ENCODE peak calls at places on chromosome 4, in seven cellular contexts. F is left lung; M is uterus; C is KG1; K is activated CD4-positive, alpha-beta T cell treated with anti-CD3 and anti-CD28 coated beads, Interleukin-2, amount 50 U/mL, for 1 hour; S is anterior cingulate cortex; H is T-helper 2 cell. P is an unnamed sample.

GRCh38 chr4:183989471-183989870 is 84.4 kb downstream of the STOX2 start:
- DNase-seq in F (no peak), H (no peak), S (no peak), M (no peak), C (no peak), K (no peak), P (no peak)

GRCh38 chr4:38308728-38309315 is 348.6 kb downstream of the PTTG2 start:
- DNase-seq in S (no peak), K (no peak), C (no peak), M (no peak), F (no peak), H (no peak), P (no peak)

GRCh38 chr4:22090655-22091350 is 142.2 kb upstream of the KCNIP4 start:
- DNase-seq in H (no peak), M (no peak), F (no peak), C (no peak), S (no peak), K (no peak), P (no peak)

GRCh38 chr4:182339246-182339645 is 96.0 kb downstream of the TENM3 start:
- DNase-seq in F (no peak), K (no peak), H (no peak), M (no peak), S (no peak), C (no peak), P (no peak)

GRCh38 chr4:16391196-16391595 is 164.9 kb upstream of the TAPT1 start:
- DNase-seq in S (no peak), F (no peak), C (no peak), K (no peak), M (no peak), H (no peak), P (no peak)

GRCh38 chr4:79757580-79757979 is 315.4 kb downstream of the ANTXR2 start:
- DNase-seq in K (no peak), H (no peak), C (no peak), M (no peak), S (no peak), F (no peak), P (no peak)

GRCh38 chr4:168857546-168858314 is 152.3 kb downstream of the CBR4 start:
- DNase-seq in M (no peak), C (no peak), S (no peak), F (no peak), K (no peak), H (no peak), P (no peak)

GRCh38 chr4:185559913-185560281 is 24.6 kb upstream of the PDLIM3 start:
- DNase-seq in F (peak; percentile 70), M (peak; percentile 47), S (peak; percentile 14), K (no peak), C (no peak), H (no peak), P (no peak)

GRCh38 chr4:145182212-145182611 is 1.8 kb upstream of the OTUD4 start:
- DNase-seq in M (no peak), H (no peak), F (no peak), K (no peak), S (no peak), C (no peak), P (no peak)

GRCh38 chr4:8915201-8916200 is 43.9 kb upstream of the HMX1 start:
- DNase-seq in M (no peak), S (no peak), K (no peak), C (no peak), H (no peak), F (peak; percentile 22), P (peak; percentile 66)

GRCh38 chr4:1379351-1379781 is 26.9 kb downstream of the NKX1-1 start:
- DNase-seq in S (no peak), H (no peak), C (no peak), K (no peak), M (no peak), F (no peak), P (no peak)

GRCh38 chr4:98620087-98620784 is 38.2 kb downstream of the TSPAN5 start:
- DNase-seq in C (no peak), H (no peak), M (no peak), K (no peak), S (no peak), F (no peak), P (no peak)

GRCh38 chr4:47838445-47838844 is 578 bp upstream of the CORIN start:
- DNase-seq in S (no peak), C (no peak), M (no peak), H (no peak), K (no peak), F (no peak), P (no peak)

GRCh38 chr4:134216436-134216835 is 14.8 kb upstream of the PABPC4L start:
- DNase-seq in C (no peak), F (no peak), M (no peak), S (no peak), K (no peak), H (no peak), P (no peak)

GRCh38 chr4:109472343-109472761 is 38.7 kb downstream of the SEC24B start:
- DNase-seq in F (no peak), S (no peak), C (no peak), H (no peak), K (no peak), M (no peak), P (no peak)

GRCh38 chr4:106601519-106601918 is 232.9 kb upstream of the GIMD1 start:
- DNase-seq in M (no peak), C (no peak), K (no peak), S (no peak), H (no peak), F (no peak), P (no peak)

GRCh38 chr4:13481569-13481968 is 2.6 kb downstream of the RAB28 start:
- DNase-seq in M (no peak), K (no peak), H (no peak), C (no peak), S (no peak), F (no peak), P (no peak)

GRCh38 chr4:42703776-42704175 is 46.9 kb upstream of the ATP8A1 start:
- DNase-seq in M (no peak), S (no peak), F (no peak), K (no peak), H (no peak), C (no peak), P (no peak)

GRCh38 chr4:74228691-74229640 is 71.0 kb downstream of the MTHFD2L start:
- DNase-seq in C (peak; percentile 78), M (peak; percentile 33), H (peak; percentile 58), F (peak; percentile 59), K (peak; percentile 65), S (no peak), P (no peak)

GRCh38 chr4:24322517-24322916 is 261.8 kb downstream of the DHX15 start:
- DNase-seq in K (no peak), M (no peak), H (no peak), S (peak; percentile 40), C (no peak), F (no peak), P (no peak)

GRCh38 chr4:88028961-88029360 is 21.5 kb downstream of the PKD2 start:
- DNase-seq in M (no peak), F (no peak), S (no peak), K (no peak), H (no peak), C (no peak), P (no peak)

GRCh38 chr4:26288308-26288982 is 32.4 kb upstream of the RBPJ start:
- DNase-seq in K (no peak), H (no peak), M (no peak), C (peak; percentile 51), S (no peak), F (peak; percentile 44), P (no peak)

GRCh38 chr4:38290360-38290759 is 330.2 kb downstream of the PTTG2 start:
- DNase-seq in C (no peak), H (no peak), S (no peak), M (no peak), K (no peak), F (no peak), P (no peak)

GRCh38 chr4:145956288-145956890 is 17.8 kb upstream of the ZNF827 start:
- DNase-seq in H (no peak), K (no peak), C (peak; percentile 4), M (no peak), F (no peak), S (no peak), P (no peak)

GRCh38 chr4:181301735-181302380 is 941.3 kb upstream of the TENM3 start:
- DNase-seq in H (no peak), C (peak; percentile 1), F (peak; percentile 34), M (no peak), S (no peak), K (peak; percentile 0), P (no peak)

GRCh38 chr4:20764353-20764752 is 64.1 kb downstream of the PACRGL start:
- DNase-seq in K (no peak), H (no peak), S (no peak), C (no peak), F (no peak), M (no peak), P (no peak)

GRCh38 chr4:173531085-173531965 is 1.3 kb upstream of the HAND2 start:
- DNase-seq in F (no peak), K (no peak), M (peak; percentile 58), H (no peak), S (no peak), C (no peak), P (no peak)

P was measured in type B pancreatic cell.